ENCODE peak calls at places on chromosomes 12 and 14, in nine cellular contexts. S, N, A, Z, C, W, M, P and D are unnamed samples.

GRCh38 chr12:21911832-21912231 is 29.4 kb downstream of the ABCC9 start:
- DNase-seq in S (peak), C (no peak), N (no peak), W (no peak), P (no peak), Z (no peak), M (no peak), A (no peak), D (no peak)

GRCh38 chr12:122646568-122647220 is 56.5 kb downstream of the HCAR2 start:
- DNase-seq in M (no peak), A (no peak), N (peak), C (peak), S (peak), W (peak), Z (peak), P (no peak), D (peak)

GRCh38 chr14:87864356-87865230 is 128.4 kb downstream of the GALC start:
- DNase-seq in A (no peak), S (no peak), Z (no peak), P (no peak), N (no peak), W (no peak), C (no peak), M (no peak), D (no peak)

GRCh38 chr12:20426191-20426590 is 57.9 kb downstream of the PDE3A start:
- DNase-seq in W (no peak), A (no peak), M (no peak), S (no peak), Z (no peak), P (no peak), C (no peak), N (no peak), D (no peak)

GRCh38 chr14:88990856-88991255 is 166.4 kb downstream of the TTC8 start:
- DNase-seq in Z (no peak), P (no peak), C (no peak), M (no peak), N (no peak), S (no peak), A (no peak), W (no peak), D (no peak)

GRCh38 chr14:72651715-72652114 is 242.2 kb downstream of the DPF3 start:
- DNase-seq in N (no peak), M (no peak), P (no peak), Z (no peak), A (no peak), S (no peak), W (no peak), C (no peak), D (no peak)

GRCh38 chr12:13610280-13610679 is 371.1 kb downstream of the GRIN2B start:
- DNase-seq in N (no peak), S (no peak), P (no peak), Z (no peak), C (no peak), W (no peak), A (no peak), M (no peak), D (no peak)

GRCh38 chr12:94070520-94070919 is 77.9 kb upstream of the PLXNC1 start:
- DNase-seq in Z (no peak), W (no peak), C (no peak), N (no peak), A (no peak), M (no peak), P (no peak), S (no peak), D (no peak)

GRCh38 chr12:25789520-25789919 is 169.0 kb upstream of the RASSF8 start:
- DNase-seq in W (no peak), S (no peak), A (no peak), P (no peak), C (no peak), Z (no peak), N (no peak), M (no peak), D (no peak)

GRCh38 chr14:104972301-104973211 is 5.6 kb downstream of the AHNAK2 start:
- DNase-seq in W (no peak), C (peak), N (peak), P (no peak), A (peak), S (no peak), Z (peak), M (peak), D (no peak)

GRCh38 chr12:20602671-20603402 is 92.3 kb upstream of the SLCO1C1 start:
- DNase-seq in Z (peak), W (no peak), A (no peak), S (peak), M (no peak), P (no peak), C (no peak), N (peak), D (peak)

GRCh38 chr12:84276215-84276614 is 636.4 kb downstream of the SLC6A15 start:
- DNase-seq in N (no peak), C (no peak), M (no peak), P (no peak), S (no peak), W (no peak), A (no peak), Z (no peak), D (no peak)

GRCh38 chr14:21136024-21136423 is 19.8 kb downstream of the OR5AU1 start:
- DNase-seq in A (no peak), S (peak), Z (no peak), W (no peak), M (peak), C (no peak), P (peak), N (no peak), D (no peak)

GRCh38 chr12:459430-460258 is at the start of gene B4GALNT3:
- DNase-seq in W (peak), M (peak), A (peak), Z (no peak), N (no peak), S (no peak), P (peak), C (no peak), D (no peak)

GRCh38 chr12:110088936-110089335 is 35.2 kb upstream of the IFT81 start:
- DNase-seq in C (no peak), S (no peak), A (no peak), W (no peak), N (no peak), P (no peak), M (no peak), Z (no peak), D (no peak)

GRCh38 chr14:25846232-25846631 is 751.6 kb downstream of the NOVA1 start:
- DNase-seq in S (no peak), P (no peak), C (no peak), A (no peak), N (no peak), M (no peak), W (no peak), Z (no peak), D (no peak)

GRCh38 chr12:116370004-116370404 is 92.5 kb upstream of the MED13L start:
- DNase-seq in N (no peak), W (no peak), M (no peak), Z (no peak), C (no peak), S (peak), A (no peak), P (no peak), D (peak)

GRCh38 chr12:115911360-115911759 is 366.1 kb downstream of the MED13L start:
- DNase-seq in M (no peak), P (no peak), Z (no peak), C (no peak), S (no peak), W (no peak), N (no peak), A (no peak), D (no peak)

GRCh38 chr12:13275366-13275765 is 78.8 kb downstream of the EMP1 start:
- DNase-seq in W (no peak), A (no peak), N (no peak), M (peak), Z (no peak), C (no peak), P (no peak), S (no peak), D (no peak)

GRCh38 chr12:67427336-67427735 is 158.2 kb downstream of the CAND1 start:
- DNase-seq in S (no peak), C (no peak), A (no peak), Z (no peak), W (no peak), M (no peak), P (no peak), N (no peak), D (no peak)

GRCh38 chr14:93303659-93304058 is 29.2 kb downstream of the BTBD7 start:
- DNase-seq in S (no peak), Z (peak), P (no peak), M (no peak), N (no peak), W (no peak), C (no peak), A (no peak), D (no peak)

GRCh38 chr12:13028825-13029570 is 15.2 kb upstream of the FAM234B start:
- DNase-seq in Z (no peak), S (no peak), W (no peak), C (no peak), N (no peak), P (peak), M (no peak), A (no peak), D (no peak)

GRCh38 chr14:32933943-32934890 is 4.5 kb upstream of the NPAS3 start:
- DNase-seq in C (no peak), P (peak), W (no peak), M (peak), Z (peak), S (no peak), A (peak), N (no peak), D (no peak)

GRCh38 chr12:108571604-108572165 is 9.3 kb downstream of the ISCU start:
- DNase-seq in P (no peak), C (no peak), S (no peak), M (no peak), N (no peak), Z (no peak), A (no peak), W (no peak), D (no peak)

GRCh38 chr12:121366063-121366459 is 13.8 kb upstream of the ANAPC5 start:
- DNase-seq in A (no peak), C (no peak), S (no peak), Z (no peak), P (no peak), W (no peak), N (no peak), M (peak), D (no peak)

GRCh38 chr12:49980501-49981158 is 7.9 kb downstream of the AQP6 start:
- DNase-seq in M (no peak), S (no peak), A (no peak), C (no peak), W (no peak), Z (no peak), P (peak), N (no peak), D (no peak)

GRCh38 chr14:73273799-73274198 is 36.5 kb downstream of the PAPLN start:
- DNase-seq in W (no peak), C (no peak), A (no peak), N (no peak), Z (no peak), P (no peak), M (no peak), S (no peak), D (no peak)

GRCh38 chr14:76313303-76313702 is 62.6 kb upstream of the ESRRB start:
- DNase-seq in A (no peak), W (no peak), N (no peak), M (no peak), C (no peak), P (peak), S (no peak), Z (no peak), D (no peak)